ENCODE peak calls at places on chromosomes 7 and 10, in nine cellular contexts. Q, E, S, A, G, P, H, W and R are unnamed samples.

GRCh38 chr7:96183163-96183562 is 138.7 kb downstream of the SLC25A13 start:
- DNase-seq in Q (no peak), E (no peak), S (no peak), A (no peak), G (no peak), P (no peak), H (no peak), W (no peak), R (peak)

GRCh38 chr7:134293029-134293740 is 23.5 kb downstream of the SLC35B4 start:
- DNase-seq in Q (peak), E (no peak), S (no peak), A (no peak), G (no peak), P (no peak), H (no peak), W (no peak), R (no peak)

GRCh38 chr10:102837230-102837721 is at the start of gene CYP17A1:
- DNase-seq in Q (no peak), E (peak), S (no peak), A (no peak), G (no peak), P (no peak), H (no peak), W (no peak), R (no peak)

GRCh38 chr7:104160375-104160774 is 47.4 kb downstream of the ORC5 start:
- DNase-seq in Q (no peak), E (peak), S (no peak), A (no peak), G (no peak), P (peak), H (no peak), W (no peak), R (no peak)

GRCh38 chr7:43872401-43873165 is 3.3 kb upstream of the MRPS24 start:
- DNase-seq in Q (no peak), E (no peak), S (no peak), A (no peak), G (no peak), P (no peak), H (no peak), W (no peak), R (peak)

GRCh38 chr7:5681423-5681822 is 100.0 kb downstream of the RNF216 start:
- DNase-seq in Q (no peak), E (no peak), S (no peak), A (no peak), G (no peak), P (no peak), H (no peak), W (no peak), R (no peak)

GRCh38 chr7:106367018-106367420 is 82.2 kb upstream of the NAMPT start:
- DNase-seq in Q (no peak), E (peak), S (no peak), A (no peak), G (no peak), P (no peak), H (no peak), W (no peak), R (no peak)

GRCh38 chr7:121442845-121443244 is 46.7 kb upstream of the FAM3C start:
- DNase-seq in Q (no peak), E (no peak), S (no peak), A (no peak), G (peak), P (no peak), H (no peak), W (no peak), R (no peak)

DNA sequence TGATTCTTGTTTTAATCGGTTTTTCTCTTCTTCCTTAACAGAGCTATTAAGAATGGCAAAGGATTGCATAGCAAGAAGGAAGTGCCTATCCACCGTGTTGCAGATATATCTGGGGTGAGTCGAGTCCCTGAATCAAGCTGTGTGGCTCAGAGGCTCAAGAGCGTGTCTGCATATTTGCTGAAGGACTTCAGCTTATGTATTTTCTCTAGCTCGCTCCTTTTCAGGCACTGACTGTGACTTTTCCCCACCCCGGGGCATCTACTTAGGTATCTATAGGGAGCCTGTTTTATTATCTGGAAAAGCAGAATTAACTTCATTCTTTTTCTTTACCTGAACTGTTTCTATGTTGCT is 126.6 kb downstream of the LRRC4 start:
- DNase-seq in Q (no peak), E (no peak), S (no peak), A (no peak), G (no peak), P (no peak), H (no peak), W (no peak), R (no peak)
- H3K27ac ChIP-seq in Q (no peak), E (no peak), S (no peak), A (no peak), G (no peak), P (no peak), H (no peak), W (no peak), R (no peak)

GRCh38 chr7:41403291-41403690 is 299.6 kb downstream of the INHBA start:
- DNase-seq in Q (no peak), E (no peak), S (no peak), A (no peak), G (no peak), P (no peak), H (no peak), W (no peak), R (no peak)

GRCh38 chr7:41399171-41399570 is 303.7 kb downstream of the INHBA start:
- DNase-seq in Q (no peak), E (no peak), S (no peak), A (no peak), G (no peak), P (no peak), H (no peak), W (no peak), R (no peak)

GRCh38 chr7:41404375-41405074 is 298.4 kb downstream of the INHBA start:
- DNase-seq in Q (no peak), E (no peak), S (no peak), A (no peak), G (no peak), P (no peak), H (no peak), W (no peak), R (no peak)

DNA sequence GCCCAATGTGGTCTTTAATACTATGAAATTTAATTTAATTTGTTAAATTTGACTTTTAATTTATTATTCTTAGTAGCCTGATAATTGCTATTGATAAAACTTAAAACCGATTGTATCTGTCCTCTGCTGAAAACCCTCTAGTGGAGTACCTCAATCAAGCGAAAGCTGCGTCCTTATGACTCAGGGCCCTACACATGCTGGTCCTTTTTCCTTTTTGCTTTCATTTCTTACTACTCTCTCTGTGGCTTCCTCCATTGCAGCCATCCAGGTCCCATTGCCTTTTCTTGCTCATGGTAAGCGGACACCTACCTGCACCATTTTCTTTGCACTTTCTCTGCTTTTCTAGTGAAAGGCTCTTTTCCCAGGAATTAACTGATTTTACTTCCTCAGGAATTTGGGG is 301.1 kb downstream of the INHBA start:
- DNase-seq in Q (no peak), E (no peak), S (no peak), A (no peak), G (no peak), P (no peak), H (no peak), W (no peak), R (no peak)
- H3K27ac ChIP-seq in Q (no peak), E (no peak), S (no peak), A (no peak), G (no peak), P (no peak), H (no peak), W (no peak), R (no peak)

DNA sequence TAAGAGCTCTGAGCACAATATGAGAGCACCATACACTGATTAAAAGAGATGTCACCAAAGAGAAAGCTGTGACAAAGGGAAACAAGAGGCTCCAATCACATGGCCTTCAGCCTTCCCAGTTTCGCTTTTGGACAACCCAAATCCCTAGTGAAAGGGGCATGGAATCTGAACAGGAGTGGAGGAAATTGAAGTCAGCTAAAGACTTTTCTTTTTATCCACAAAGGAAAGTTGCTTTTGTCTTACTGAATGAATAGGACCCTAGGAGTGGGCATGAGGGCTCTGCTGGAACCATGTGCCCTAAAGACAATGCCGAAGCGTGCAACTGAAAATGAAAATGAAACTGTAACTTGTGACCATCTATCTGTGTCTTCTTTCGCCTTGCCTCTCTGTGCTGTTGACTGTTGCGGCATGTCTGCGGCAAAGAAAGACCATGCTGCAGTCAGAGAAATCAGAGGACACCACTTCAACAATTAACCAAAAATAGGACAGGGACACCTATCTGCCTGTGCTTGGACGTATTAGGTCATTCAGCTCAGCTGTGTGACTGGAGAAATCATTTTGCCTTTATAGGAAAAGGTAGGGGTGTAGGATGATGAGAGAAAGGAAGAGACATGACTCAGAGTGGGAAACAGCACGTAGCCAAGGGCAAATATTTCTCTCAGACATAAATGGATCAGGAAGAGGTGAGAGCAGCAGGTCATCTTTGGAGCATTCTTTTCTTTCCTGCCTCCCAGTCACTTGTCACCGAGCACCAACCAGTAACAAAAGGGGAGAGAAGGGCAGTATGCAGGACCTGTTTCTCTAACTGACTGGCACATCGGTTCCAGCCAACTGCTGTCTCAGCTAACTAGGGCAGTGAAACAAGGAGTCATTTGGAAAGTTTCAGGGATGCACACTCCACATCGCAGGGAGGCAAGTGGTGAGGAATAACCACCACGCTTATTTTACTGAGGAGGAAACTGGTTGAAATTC is 12.3 kb downstream of the CAV2 start:
- DNase-seq in Q (no peak), E (peak), S (no peak), A (no peak), G (peak), P (peak), H (no peak), W (no peak), R (no peak)
- H3K27ac ChIP-seq in Q (peak), E (peak), S (peak), A (no peak), G (peak), P (peak), H (peak), W (no peak), R (peak)

GRCh38 chr10:124152139-124152780 is 58.9 kb upstream of the CHST15 start:
- DNase-seq in Q (peak), E (peak), S (no peak), A (peak), G (peak), P (peak), H (peak), W (no peak), R (no peak)

GRCh38 chr10:124155781-124156401 is 62.5 kb upstream of the CHST15 start:
- DNase-seq in Q (peak), E (no peak), S (no peak), A (no peak), G (no peak), P (no peak), H (peak), W (no peak), R (no peak)

GRCh38 chr10:124151466-124152095 is 58.2 kb upstream of the CHST15 start:
- DNase-seq in Q (no peak), E (no peak), S (no peak), A (no peak), G (no peak), P (no peak), H (no peak), W (no peak), R (no peak)

GRCh38 chr10:124152781-124153600 is 59.6 kb upstream of the CHST15 start:
- DNase-seq in Q (peak), E (peak), S (peak), A (peak), G (peak), P (peak), H (peak), W (peak), R (peak)

GRCh38 chr10:124153601-124153930 is 60.2 kb upstream of the CHST15 start:
- DNase-seq in Q (no peak), E (no peak), S (no peak), A (no peak), G (peak), P (no peak), H (no peak), W (no peak), R (no peak)
- H3K27ac ChIP-seq in Q (peak), E (peak), S (peak), A (no peak), G (peak), P (peak), H (peak), W (no peak), R (no peak)

GRCh38 chr10:4398602-4399001 is 427.4 kb upstream of the AKR1E2 start:
- DNase-seq in Q (no peak), E (no peak), S (no peak), A (no peak), G (no peak), P (no peak), H (no peak), W (no peak), R (no peak)

GRCh38 chr10:4396401-4397283 is 429.4 kb upstream of the AKR1E2 start:
- DNase-seq in Q (no peak), E (no peak), S (no peak), A (no peak), G (no peak), P (no peak), H (no peak), W (no peak), R (no peak)

GRCh38 chr10:4395731-4396130 is 430.3 kb upstream of the AKR1E2 start:
- DNase-seq in Q (no peak), E (no peak), S (no peak), A (no peak), G (no peak), P (no peak), H (no peak), W (no peak), R (no peak)

GRCh38 chr10:4397337-4397736 is 428.7 kb upstream of the AKR1E2 start:
- DNase-seq in Q (no peak), E (no peak), S (no peak), A (no peak), G (no peak), P (no peak), H (no peak), W (no peak), R (no peak)

DNA sequence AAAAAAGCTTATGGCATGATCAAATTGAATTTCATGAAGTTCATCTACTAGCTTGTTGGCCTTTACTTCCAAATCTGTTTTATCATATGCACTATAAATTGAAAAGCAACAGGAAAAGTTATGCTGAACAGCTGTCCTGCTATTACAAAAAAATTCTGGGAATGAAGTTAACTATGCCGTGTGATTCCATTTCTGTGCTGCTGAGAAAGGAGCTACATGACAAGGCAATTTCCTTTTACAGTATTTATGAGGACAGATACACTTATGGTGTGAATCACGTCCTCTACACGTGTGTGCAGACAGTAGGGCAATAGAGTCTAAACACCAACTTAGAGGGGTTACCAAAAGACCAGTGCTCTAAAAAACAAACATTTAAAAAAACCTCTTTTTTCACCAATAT is 426.4 kb upstream of the AKR1E2 start:
- DNase-seq in Q (no peak), E (no peak), S (no peak), A (no peak), G (no peak), P (no peak), H (no peak), W (no peak), R (no peak)
- H3K27ac ChIP-seq in Q (no peak), E (no peak), S (no peak), A (no peak), G (no peak), P (no peak), H (no peak), W (no peak), R (no peak)

GRCh38 chr7:37315752-37316711 is 132.6 kb downstream of the ELMO1 start:
- DNase-seq in Q (no peak), E (no peak), S (no peak), A (no peak), G (no peak), P (no peak), H (no peak), W (no peak), R (no peak)

GRCh38 chr7:37320840-37321468 is 127.7 kb downstream of the ELMO1 start:
- DNase-seq in Q (no peak), E (no peak), S (no peak), A (no peak), G (no peak), P (peak), H (no peak), W (no peak), R (no peak)

GRCh38 chr7:37322831-37323230 is 125.8 kb downstream of the ELMO1 start:
- DNase-seq in Q (no peak), E (no peak), S (no peak), A (no peak), G (no peak), P (no peak), H (no peak), W (no peak), R (no peak)

GRCh38 chr7:37320140-37320839 is 128.4 kb downstream of the ELMO1 start:
- DNase-seq in Q (no peak), E (no peak), S (no peak), A (no peak), G (no peak), P (peak), H (no peak), W (no peak), R (no peak)

GRCh38 chr7:37318541-37318940 is 130.1 kb downstream of the ELMO1 start:
- DNase-seq in Q (no peak), E (no peak), S (no peak), A (no peak), G (no peak), P (no peak), H (no peak), W (peak), R (no peak)
- H3K27ac ChIP-seq in Q (no peak), E (no peak), S (no peak), A (no peak), G (no peak), P (no peak), H (no peak), W (peak), R (no peak)

GRCh38 chr7:79298145-79298760 is 155.2 kb downstream of the MAGI2 start:
- DNase-seq in Q (no peak), E (peak), S (no peak), A (no peak), G (peak), P (peak), H (no peak), W (no peak), R (no peak)
- H3K27ac ChIP-seq in Q (no peak), E (no peak), S (no peak), A (no peak), G (no peak), P (no peak), H (no peak), W (no peak), R (no peak)

DNA sequence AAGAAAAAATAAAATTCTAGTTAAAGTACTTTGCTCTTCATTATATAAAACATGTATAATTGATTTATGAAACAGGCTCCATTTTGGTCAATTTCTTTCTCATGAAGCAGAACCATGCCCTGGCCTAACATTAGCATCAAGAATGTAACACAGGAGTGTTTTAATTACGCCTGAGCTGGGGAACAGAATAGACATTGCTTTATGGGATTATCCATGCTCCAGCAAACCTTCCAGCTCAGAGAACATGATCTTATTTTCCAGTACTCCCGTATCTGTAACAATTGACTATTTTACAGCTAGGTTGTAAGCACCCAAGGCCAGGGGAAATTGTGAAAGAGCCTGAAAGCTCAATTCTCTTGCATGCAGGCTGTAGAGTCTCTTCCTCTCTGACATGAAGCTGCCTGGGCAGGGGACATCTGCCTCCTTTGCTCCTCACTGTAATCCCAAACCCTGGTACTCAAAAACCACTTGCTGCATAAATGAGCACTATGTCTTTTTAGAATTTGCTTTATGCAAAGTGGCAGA is 30.8 kb upstream of the CRYGN start:
- DNase-seq in Q (no peak), E (peak), S (no peak), A (no peak), G (no peak), P (no peak), H (no peak), W (no peak), R (no peak)
- H3K27ac ChIP-seq in Q (no peak), E (peak), S (peak), A (peak), G (no peak), P (no peak), H (no peak), W (no peak), R (no peak)

GRCh38 chr7:63114371-63114985 is 884.2 kb upstream of the ZNF722 start:
- DNase-seq in Q (peak), E (no peak), S (peak), A (no peak), G (no peak), P (no peak), H (no peak), W (no peak), R (no peak)
- H3K27ac ChIP-seq in Q (no peak), E (no peak), S (no peak), A (no peak), G (no peak), P (no peak), H (no peak), W (no peak), R (no peak)

DNA sequence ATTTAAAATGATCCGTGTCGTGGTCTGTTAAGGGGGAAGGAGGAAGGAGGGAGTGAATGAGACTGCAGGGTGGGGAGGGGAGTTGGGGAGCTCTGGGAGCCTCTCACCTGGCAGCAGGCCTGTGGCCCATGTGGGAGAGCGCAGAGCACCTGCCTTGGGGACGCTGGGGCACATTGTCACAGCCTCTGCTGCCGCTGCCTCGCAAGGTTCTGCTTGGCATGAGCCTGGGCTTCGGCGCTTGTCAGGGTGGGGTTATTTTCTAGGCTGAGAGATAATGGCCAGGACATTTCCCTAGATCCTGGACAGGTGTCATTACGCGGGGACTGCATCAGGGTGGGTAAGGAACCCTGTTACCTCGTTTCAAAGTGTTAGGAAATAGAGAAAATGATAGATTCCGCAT is 2.2 kb upstream of the SUN1 start:
- DNase-seq in Q (no peak), E (no peak), S (no peak), A (no peak), G (no peak), P (no peak), H (no peak), W (no peak), R (no peak)
- H3K27ac ChIP-seq in Q (peak), E (peak), S (peak), A (no peak), G (peak), P (no peak), H (peak), W (no peak), R (no peak)